ENCODE peak calls at places on chromosomes 1 and 21, in four cellular contexts. G is colonic mucosa, X is uterus, A is breast epithelium. P is an unnamed sample.

GRCh38 chr1:109849670-109850069 is 61.0 kb upstream of the CSF1 start:
- DNase-seq in A (no peak), G (no peak), X (no peak), P (no peak)

GRCh38 chr1:9561429-9561828 is 22.2 kb downstream of the SLC25A33 start:
- DNase-seq in A (no peak), X (no peak), G (no peak), P (peak; percentile 66)

GRCh38 chr1:156750932-156751723 is at the start of gene HDGF:
- DNase-seq in A (peak; percentile 67), G (peak; percentile 50), X (peak; percentile 63), P (peak; percentile 69)

GRCh38 chr1:30757976-30758688 is 558 bp upstream of the LAPTM5 start:
- DNase-seq in A (no peak), X (no peak), G (no peak), P (no peak)

GRCh38 chr1:103191327-103191726 is 83.0 kb upstream of the COL11A1 start:
- DNase-seq in X (no peak), G (no peak), A (no peak), P (no peak)

GRCh38 chr1:203351037-203351625 is at the start of gene FMOD:
- DNase-seq in G (peak; percentile 66), X (peak; percentile 85), A (no peak), P (peak; percentile 81)

GRCh38 chr21:45641480-45642035 is 2.0 kb upstream of the PCBP3 start:
- DNase-seq in G (no peak), X (no peak), A (no peak), P (no peak)

GRCh38 chr1:19799233-19799876 is 361 bp downstream of the TMCO4 start:
- DNase-seq in X (no peak), A (peak; percentile 67), G (peak; percentile 87), P (peak; percentile 35)

GRCh38 chr1:242199861-242200458 is 201.1 kb upstream of the MAP1LC3C start:
- DNase-seq in G (no peak), A (no peak), X (no peak), P (no peak)

GRCh38 chr21:37074195-37074510 is 1.1 kb downstream of the TTC3 start:
- DNase-seq in X (no peak), G (peak; percentile 49), A (no peak), P (peak; percentile 27)

GRCh38 chr1:223211323-223211985 is 68.4 kb upstream of the TLR5 start:
- DNase-seq in G (no peak), X (no peak), A (no peak), P (no peak)

GRCh38 chr21:41783476-41784150 is 16.8 kb upstream of the RIPK4 start:
- DNase-seq in G (peak; percentile 88), A (peak; percentile 73), X (no peak), P (no peak)
- H3K27me3 ChIP-seq in G (peaks cover 46% of the 10 kb centered on the region), A (no peaks in the 10 kb centered on the region), X (peaks cover 4% of the 10 kb centered on the region), P (peaks cover 70% of the 10 kb centered on the region)

DNA sequence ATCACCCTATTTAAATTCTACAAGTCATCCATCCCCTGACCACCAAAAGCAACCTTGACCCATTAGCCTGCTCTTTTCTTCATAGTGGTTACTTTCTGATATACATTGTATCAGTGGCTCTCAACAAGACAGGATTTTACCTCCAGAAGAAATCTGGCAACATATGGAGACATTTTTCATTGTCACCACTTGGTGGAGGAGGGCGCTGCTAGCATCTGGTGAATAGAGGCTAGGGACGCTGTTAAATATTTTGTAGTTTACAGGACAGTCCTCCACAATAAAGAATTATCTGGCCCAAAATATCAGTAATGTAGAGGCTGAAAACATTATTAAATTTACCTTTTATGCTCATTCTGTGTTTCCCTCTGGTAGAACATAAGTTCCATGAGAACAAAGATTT is 6.1 kb downstream of the HSPA13 start:
- DNase-seq in X (no peak), A (no peak), G (no peak), P (no peak)
- H3K27ac ChIP-seq in X (no peak overlapping the region), A (no peak overlapping the region), G (no peak overlapping the region), P (no peak overlapping the region)

DNA sequence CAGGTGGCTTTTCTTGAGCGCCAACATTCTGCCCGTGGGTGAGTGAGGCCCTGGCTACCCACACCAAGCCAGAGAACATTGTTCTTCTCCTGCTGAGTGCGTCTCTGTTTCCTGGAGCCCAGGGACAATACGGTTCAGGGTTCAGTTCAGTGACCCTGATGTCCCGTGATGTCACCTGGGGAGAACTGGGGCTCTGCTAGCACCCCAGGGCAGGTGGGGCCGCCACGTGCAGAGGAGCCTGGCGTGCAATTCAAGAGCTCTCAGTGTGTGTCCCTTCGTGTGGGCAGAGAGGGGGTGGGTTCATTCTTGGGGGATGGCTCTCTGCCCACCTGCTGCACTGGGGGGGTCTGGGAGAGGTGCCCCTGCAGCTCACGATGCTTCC is 18.2 kb upstream of the PEX10 start:
- DNase-seq in G (no peak), A (no peak), X (no peak), P (no peak)
- H3K27me3 ChIP-seq in G (no peaks in the 10 kb centered on the region), A (peaks cover 37% of the 10 kb centered on the region), X (no peaks in the 10 kb centered on the region), P (peaks cover 47% of the 10 kb centered on the region)

GRCh38 chr1:43531453-43531905 is 796 bp downstream of the PTPRF start:
- DNase-seq in X (peak; percentile 48), G (peak; percentile 70), A (no peak), P (no peak)

GRCh38 chr1:43533615-43534014 is 2.9 kb downstream of the PTPRF start:
- DNase-seq in G (no peak), A (no peak), X (no peak), P (no peak)

GRCh38 chr1:43534256-43534655 is 3.6 kb downstream of the PTPRF start:
- DNase-seq in X (no peak), G (no peak), A (no peak), P (no peak)

GRCh38 chr1:43531906-43532584 is 1.4 kb downstream of the PTPRF start:
- DNase-seq in A (no peak), G (peak; percentile 49), X (no peak), P (no peak)

GRCh38 chr1:43532716-43533115 is 2.0 kb downstream of the PTPRF start:
- DNase-seq in X (no peak), A (no peak), G (peak; percentile 38), P (no peak)
- H3K27ac ChIP-seq in X (peak overlapping the region; percentile 80), A (peak overlapping the region; percentile 98), G (peak overlapping the region; percentile 84), P (no peak overlapping the region)

GRCh38 chr1:159938221-159938852 is 7.1 kb downstream of the IGSF9 start:
- DNase-seq in G (no peak), X (no peak), A (no peak), P (no peak)
- H3K27me3 ChIP-seq in G (no peaks in the 10 kb centered on the region), X (no peaks in the 10 kb centered on the region), A (no peaks in the 10 kb centered on the region), P (peaks cover 6% of the 10 kb centered on the region)

DNA sequence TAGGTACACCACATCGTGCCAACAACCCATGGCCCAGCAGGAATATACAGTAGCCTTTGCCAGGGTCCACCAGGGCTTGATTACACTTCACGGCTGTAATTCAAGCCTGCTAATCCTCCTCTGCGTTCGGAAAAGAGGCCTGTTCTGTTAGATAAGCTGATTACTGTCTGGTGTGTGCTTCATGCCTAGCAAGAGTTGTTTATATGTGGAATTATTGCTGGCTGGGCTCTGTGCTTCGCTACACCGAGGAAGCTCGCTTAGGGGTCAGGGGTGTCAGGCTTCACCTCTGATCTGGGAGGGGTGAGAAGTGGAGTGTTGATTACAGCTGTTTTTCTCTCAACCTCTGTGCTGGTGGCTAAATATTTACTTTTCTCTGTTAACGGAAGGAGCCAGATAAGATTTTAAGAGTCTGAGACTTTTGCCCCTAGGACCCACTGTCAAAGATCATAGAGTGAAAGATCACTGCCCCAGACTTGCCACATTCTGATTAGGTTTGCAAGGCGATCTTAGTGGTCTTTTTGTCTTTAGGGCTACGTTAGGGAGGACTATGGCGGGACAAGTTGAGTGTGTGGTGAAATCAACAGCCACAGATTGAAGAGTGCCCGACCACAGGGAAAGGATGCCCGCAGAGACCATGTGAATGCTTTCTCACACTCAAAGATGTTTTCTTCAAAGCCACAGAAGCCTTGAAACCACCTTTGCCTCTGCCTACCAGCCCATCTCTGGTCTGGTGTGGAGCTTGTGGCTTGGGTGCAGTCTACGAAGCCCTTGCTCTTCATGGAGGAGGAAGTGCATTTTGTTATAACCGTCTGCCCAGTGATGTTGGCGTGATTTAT is 216.1 kb downstream of the PBX1 start:
- DNase-seq in A (no peak), G (peak; percentile 60), X (no peak), P (no peak)
- H3K27ac ChIP-seq in A (peak overlapping the region; percentile 64), G (peak overlapping the region; percentile 72), X (peak overlapping the region; percentile 83), P (peak overlapping the region; percentile 37)

GRCh38 chr1:198359024-198359653 is 181.3 kb downstream of the ATP6V1G3 start:
- DNase-seq in G (no peak), A (no peak), X (no peak), P (no peak)

GRCh38 chr1:198363752-198364151 is 176.7 kb downstream of the ATP6V1G3 start:
- DNase-seq in X (no peak), A (no peak), G (no peak), P (no peak)

GRCh38 chr1:198361373-198361772 is 179.1 kb downstream of the ATP6V1G3 start:
- DNase-seq in G (no peak), X (no peak), A (no peak), P (no peak)

GRCh38 chr1:198352975-198353695 is 187.3 kb downstream of the ATP6V1G3 start:
- DNase-seq in G (no peak), X (no peak), A (no peak), P (no peak)

GRCh38 chr1:198357937-198358336 is 182.5 kb downstream of the ATP6V1G3 start:
- DNase-seq in X (no peak), A (no peak), G (no peak), P (no peak)
- H3K27me3 ChIP-seq in X (no peaks in the 10 kb centered on the region), A (no peaks in the 10 kb centered on the region), G (no peaks in the 10 kb centered on the region), P (no peaks in the 10 kb centered on the region)

DNA sequence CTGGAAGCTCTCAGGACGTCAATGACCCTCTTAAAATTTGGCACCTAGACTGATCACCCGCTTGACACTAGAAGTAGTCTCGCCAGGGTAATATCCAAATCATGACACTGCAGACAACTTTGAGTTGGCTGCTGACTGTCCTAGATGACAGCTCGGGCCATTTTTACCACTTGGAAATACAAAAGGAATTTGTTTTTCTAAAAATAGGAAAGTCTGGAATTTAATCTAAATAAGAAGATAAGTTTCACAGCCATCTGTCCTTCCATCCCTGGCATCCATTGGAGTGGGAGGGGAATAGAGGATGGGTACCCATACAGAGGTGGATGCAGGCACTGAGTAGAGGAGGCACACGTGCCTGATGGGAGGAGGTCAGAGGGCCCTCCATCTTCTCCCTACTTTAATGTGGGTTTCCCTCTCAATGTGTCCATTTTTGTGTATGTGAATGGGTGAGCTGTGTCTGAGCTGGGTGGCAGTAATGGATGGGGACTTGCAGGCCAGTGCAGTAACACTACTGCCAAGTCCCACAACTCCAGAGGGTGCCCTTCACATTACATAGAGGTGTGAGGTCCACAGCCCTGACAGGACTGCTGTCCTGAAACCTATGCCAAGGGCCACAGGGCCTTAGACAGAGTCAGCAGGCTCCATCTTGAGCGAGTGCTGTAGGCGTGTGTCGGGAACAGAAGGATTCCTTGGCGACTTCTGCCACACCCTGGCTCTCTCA is 104.8 kb upstream of the IPO9 start:
- DNase-seq in G (no peak), A (no peak), X (no peak), P (peak; percentile 76)
- H3K27ac ChIP-seq in G (peak overlapping the region; percentile 49), A (peak overlapping the region; percentile 84), X (peak overlapping the region; percentile 90), P (peak overlapping the region; percentile 57)